ENCODE peak calls at places on chromosome 14, in seven cellular contexts. X is GM20000, T is HEK293T, A is endodermal cell, K is HCT116, D is KG1, B is fibroblast of the conjunctiva. R is an unnamed sample.

GRCh38 chr14:52741865-52742264 is 11.9 kb downstream of the STYX start:
- DNase-seq in X (no peak), T (no peak), A (no peak), K (no peak), D (no peak), B (no peak), R (no peak)

GRCh38 chr14:58731465-58732330 is 93.9 kb downstream of the DACT1 start:
- DNase-seq in X (no peak), T (no peak), A (no peak), K (peak; percentile 96), D (no peak), B (peak; percentile 86), R (peak; percentile 90)

GRCh38 chr14:99069946-99070345 is 202.1 kb downstream of the BCL11B start:
- DNase-seq in X (no peak), T (no peak), A (no peak), K (no peak), D (no peak), B (no peak), R (no peak)

GRCh38 chr14:63388766-63389431 is 70.2 kb upstream of the GPHB5 start:
- DNase-seq in X (peak; percentile 43), T (peak; percentile 67), A (peak; percentile 90), K (peak; percentile 21), D (no peak), B (peak; percentile 58), R (peak; percentile 26)

GRCh38 chr14:90624732-90625444 is 191.3 kb downstream of the TTC7B start:
- DNase-seq in X (no peak), T (no peak), A (peak; percentile 68), K (no peak), D (no peak), B (no peak), R (no peak)

GRCh38 chr14:74616507-74616906 is 4.5 kb upstream of the LTBP2 start:
- DNase-seq in X (no peak), T (no peak), A (peak; percentile 55), K (peak; percentile 73), D (no peak), B (no peak), R (peak; percentile 43)

GRCh38 chr14:69811227-69811867 is 14.3 kb upstream of the SLC10A1 start:
- DNase-seq in X (no peak), T (no peak), A (no peak), K (no peak), D (no peak), B (no peak), R (no peak)

GRCh38 chr14:68548194-68549056 is 244.4 kb downstream of the ZFP36L1 start:
- DNase-seq in X (no peak), T (peak; percentile 82), A (peak; percentile 56), K (peak; percentile 82), D (no peak), B (peak; percentile 95), R (peak; percentile 86)

GRCh38 chr14:72948481-72949138 is 22.3 kb downstream of the DCAF4 start:
- DNase-seq in X (peak; percentile 72), T (peak; percentile 65), A (peak; percentile 89), K (peak; percentile 27), D (peak; percentile 40), B (peak; percentile 28), R (peak; percentile 58)

GRCh38 chr14:103943673-103944072 is 1.3 kb upstream of the RD3L start:
- DNase-seq in X (no peak), T (no peak), A (no peak), K (no peak), D (no peak), B (no peak), R (no peak)

GRCh38 chr14:75088153-75088552 is 18.7 kb downstream of the ZC2HC1C start:
- DNase-seq in X (no peak), T (no peak), A (no peak), K (no peak), D (no peak), B (no peak), R (no peak)

GRCh38 chr14:68367444-68368014 is 425.3 kb downstream of the ZFP36L1 start:
- DNase-seq in X (no peak), T (no peak), A (no peak), K (no peak), D (no peak), B (no peak), R (no peak)

GRCh38 chr14:105313381-105314286 is 914 bp upstream of the PACS2 start:
- DNase-seq in X (no peak), T (no peak), A (no peak), K (no peak), D (peak; percentile 37), B (no peak), R (no peak)

GRCh38 chr14:60590907-60591510 is 58.3 kb downstream of the SIX1 start:
- DNase-seq in X (no peak), T (no peak), A (no peak), K (no peak), D (no peak), B (no peak), R (no peak)

GRCh38 chr14:102157346-102157745 is 17.6 kb downstream of the WDR20 start:
- DNase-seq in X (no peak), T (no peak), A (no peak), K (no peak), D (no peak), B (no peak), R (no peak)

GRCh38 chr14:45065951-45066350 is 18.0 kb upstream of the PRPF39 start:
- DNase-seq in X (no peak), T (no peak), A (no peak), K (no peak), D (no peak), B (no peak), R (no peak)

GRCh38 chr14:35383569-35384385 is 20.8 kb downstream of the NFKBIA start:
- DNase-seq in X (no peak), T (no peak), A (no peak), K (no peak), D (no peak), B (no peak), R (no peak)

GRCh38 chr14:77059276-77059934 is 30.9 kb upstream of the IRF2BPL start:
- DNase-seq in X (no peak), T (peak; percentile 71), A (peak; percentile 92), K (peak; percentile 67), D (no peak), B (peak; percentile 55), R (peak; percentile 88)

GRCh38 chr14:92959761-92960680 is 37.1 kb downstream of the CHGA start:
- DNase-seq in X (no peak), T (no peak), A (no peak), K (no peak), D (no peak), B (no peak), R (no peak)

GRCh38 chr14:104086210-104086660 is 735 bp downstream of the ASPG start:
- DNase-seq in X (no peak), T (no peak), A (peak; percentile 63), K (no peak), D (no peak), B (no peak), R (no peak)

GRCh38 chr14:100213956-100214767 is 24.8 kb upstream of the YY1 start:
- DNase-seq in X (peak; percentile 98), T (peak; percentile 94), A (peak; percentile 98), K (peak; percentile 77), D (peak; percentile 79), B (peak; percentile 34), R (no peak)